ENCODE peak calls at places on chromosomes 5 and 9, in eight cellular contexts. One of them, this sample, is unnamed.

GRCh38 chr9:6354072-6354686 is 26.0 kb downstream of the TPD52L3 start:
- DNase-seq in uterus: no peak
- DNase-seq in esophagus squamous epithelium: no peak
- DNase-seq in HCT116: peak
- DNase-seq in ovary: no peak
- DNase-seq in endothelial cell of umbilical vein: peak
- DNase-seq in heart left ventricle: no peak
- DNase-seq in thyroid gland: no peak
- DNase-seq in this sample: peak

GRCh38 chr5:113202904-113203716 is 226.5 kb downstream of the DCP2 start:
- DNase-seq in HCT116: peak
- DNase-seq in thyroid gland: peak
- DNase-seq in endothelial cell of umbilical vein: peak
- DNase-seq in uterus: no peak
- DNase-seq in heart left ventricle: peak
- DNase-seq in esophagus squamous epithelium: no peak
- DNase-seq in ovary: peak
- DNase-seq in this sample: no peak

GRCh38 chr5:83414601-83415000 is 56.9 kb upstream of the VCAN start:
- DNase-seq in esophagus squamous epithelium: no peak
- DNase-seq in ovary: no peak
- DNase-seq in thyroid gland: no peak
- DNase-seq in HCT116: no peak
- DNase-seq in heart left ventricle: no peak
- DNase-seq in endothelial cell of umbilical vein: no peak
- DNase-seq in uterus: no peak
- DNase-seq in this sample: no peak

GRCh38 chr9:122402403-122403268 is 31.8 kb downstream of the PTGS1 start:
- DNase-seq in uterus: no peak
- DNase-seq in HCT116: peak
- DNase-seq in thyroid gland: no peak
- DNase-seq in esophagus squamous epithelium: no peak
- DNase-seq in ovary: no peak
- DNase-seq in heart left ventricle: no peak
- DNase-seq in endothelial cell of umbilical vein: peak
- DNase-seq in this sample: peak

GRCh38 chr9:4119778-4120554 is 179.9 kb downstream of the GLIS3 start:
- DNase-seq in HCT116: no peak
- DNase-seq in ovary: no peak
- DNase-seq in uterus: no peak
- DNase-seq in heart left ventricle: no peak
- DNase-seq in endothelial cell of umbilical vein: no peak
- DNase-seq in esophagus squamous epithelium: no peak
- DNase-seq in thyroid gland: no peak
- DNase-seq in this sample: no peak

GRCh38 chr9:88974641-88975040 is 16.6 kb upstream of the S1PR3 start:
- DNase-seq in thyroid gland: no peak
- DNase-seq in esophagus squamous epithelium: no peak
- DNase-seq in heart left ventricle: no peak
- DNase-seq in ovary: no peak
- DNase-seq in uterus: no peak
- DNase-seq in endothelial cell of umbilical vein: no peak
- DNase-seq in HCT116: no peak
- DNase-seq in this sample: no peak

GRCh38 chr9:96048116-96048953 is 172.8 kb downstream of the ERCC6L2 start:
- DNase-seq in heart left ventricle: no peak
- DNase-seq in endothelial cell of umbilical vein: peak
- DNase-seq in thyroid gland: peak
- DNase-seq in ovary: no peak
- DNase-seq in uterus: no peak
- DNase-seq in HCT116: no peak
- DNase-seq in esophagus squamous epithelium: no peak
- DNase-seq in this sample: no peak

GRCh38 chr5:115586525-115587146 is 15.6 kb downstream of the TICAM2 start:
- DNase-seq in esophagus squamous epithelium: no peak
- DNase-seq in thyroid gland: no peak
- DNase-seq in endothelial cell of umbilical vein: peak
- DNase-seq in HCT116: no peak
- DNase-seq in uterus: no peak
- DNase-seq in ovary: no peak
- DNase-seq in heart left ventricle: no peak
- DNase-seq in this sample: no peak

GRCh38 chr5:111172504-111172903 is 51.7 kb upstream of the CAMK4 start:
- DNase-seq in thyroid gland: no peak
- DNase-seq in uterus: no peak
- DNase-seq in ovary: no peak
- DNase-seq in HCT116: no peak
- DNase-seq in heart left ventricle: no peak
- DNase-seq in esophagus squamous epithelium: no peak
- DNase-seq in endothelial cell of umbilical vein: no peak
- DNase-seq in this sample: no peak

GRCh38 chr5:34957857-34958690 is 28.7 kb downstream of the DNAJC21 start:
- DNase-seq in uterus: peak
- DNase-seq in esophagus squamous epithelium: no peak
- DNase-seq in heart left ventricle: no peak
- DNase-seq in thyroid gland: peak
- DNase-seq in HCT116: no peak
- DNase-seq in ovary: no peak
- DNase-seq in endothelial cell of umbilical vein: peak
- DNase-seq in this sample: peak

GRCh38 chr5:137481596-137481995 is 17.5 kb downstream of the SPOCK1 start:
- DNase-seq in heart left ventricle: no peak
- DNase-seq in uterus: no peak
- DNase-seq in HCT116: no peak
- DNase-seq in thyroid gland: peak
- DNase-seq in endothelial cell of umbilical vein: no peak
- DNase-seq in ovary: no peak
- DNase-seq in esophagus squamous epithelium: no peak
- DNase-seq in this sample: no peak

GRCh38 chr5:102823441-102823874 is 68.4 kb downstream of the PAM start:
- DNase-seq in uterus: no peak
- DNase-seq in HCT116: peak
- DNase-seq in ovary: no peak
- DNase-seq in heart left ventricle: no peak
- DNase-seq in thyroid gland: no peak
- DNase-seq in esophagus squamous epithelium: no peak
- DNase-seq in endothelial cell of umbilical vein: peak
- DNase-seq in this sample: no peak

GRCh38 chr5:139287890-139288635 is 5.5 kb upstream of the MATR3 start:
- DNase-seq in HCT116: no peak
- DNase-seq in esophagus squamous epithelium: no peak
- DNase-seq in thyroid gland: no peak
- DNase-seq in heart left ventricle: no peak
- DNase-seq in ovary: no peak
- DNase-seq in uterus: no peak
- DNase-seq in endothelial cell of umbilical vein: peak
- DNase-seq in this sample: no peak

GRCh38 chr5:139283252-139284166 is 10.0 kb upstream of the MATR3 start:
- DNase-seq in uterus: no peak
- DNase-seq in thyroid gland: no peak
- DNase-seq in esophagus squamous epithelium: no peak
- DNase-seq in endothelial cell of umbilical vein: no peak
- DNase-seq in ovary: no peak
- DNase-seq in heart left ventricle: no peak
- DNase-seq in HCT116: no peak
- DNase-seq in this sample: no peak

GRCh38 chr5:139282195-139282557 is 11.4 kb upstream of the MATR3 start:
- DNase-seq in HCT116: no peak
- DNase-seq in heart left ventricle: no peak
- DNase-seq in thyroid gland: no peak
- DNase-seq in uterus: no peak
- DNase-seq in ovary: no peak
- DNase-seq in endothelial cell of umbilical vein: no peak
- DNase-seq in esophagus squamous epithelium: no peak
- DNase-seq in this sample: no peak

GRCh38 chr5:139285651-139286392 is 7.7 kb upstream of the MATR3 start:
- DNase-seq in esophagus squamous epithelium: no peak
- DNase-seq in ovary: no peak
- DNase-seq in endothelial cell of umbilical vein: no peak
- DNase-seq in uterus: no peak
- DNase-seq in HCT116: no peak
- DNase-seq in thyroid gland: no peak
- DNase-seq in heart left ventricle: no peak
- DNase-seq in this sample: no peak

DNA sequence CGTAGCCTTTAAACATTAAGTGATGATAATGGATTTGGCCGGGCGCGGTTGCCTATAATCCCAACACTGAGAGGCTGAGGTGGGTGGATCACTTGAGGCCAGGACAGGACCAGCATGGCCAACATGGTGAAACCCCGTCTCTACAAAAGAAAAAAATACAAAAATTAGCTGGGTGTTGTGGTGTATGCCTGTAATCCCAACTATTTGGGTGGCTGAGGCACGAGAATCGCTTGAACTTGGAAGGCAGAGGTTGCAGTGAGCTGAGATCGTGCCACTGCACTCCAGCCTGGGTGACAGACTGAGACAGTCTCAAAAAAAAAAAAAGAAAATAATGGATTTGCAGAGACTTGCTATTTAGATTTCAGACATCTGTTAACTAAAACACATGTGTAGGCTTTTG is 9.2 kb upstream of the MATR3 start:
- DNase-seq in esophagus squamous epithelium: no peak
- DNase-seq in uterus: no peak
- DNase-seq in thyroid gland: no peak
- DNase-seq in endothelial cell of umbilical vein: no peak
- DNase-seq in HCT116: no peak
- DNase-seq in heart left ventricle: no peak
- DNase-seq in ovary: no peak
- DNase-seq in this sample: no peak
- TF ChIP-seq POLR2A in esophagus squamous epithelium: no peak
- TF ChIP-seq POLR2A in uterus: no peak
- TF ChIP-seq POLR2A in thyroid gland: no peak
- TF ChIP-seq POLR2A in endothelial cell of umbilical vein: peak
- TF ChIP-seq POLR2A in HCT116: no peak
- TF ChIP-seq POLR2A in heart left ventricle: no peak
- TF ChIP-seq POLR2A in ovary: no peak
- TF ChIP-seq POLR2A in this sample: no peak

GRCh38 chr5:147750065-147750464 is 32.5 kb downstream of the JAKMIP2 start:
- DNase-seq in heart left ventricle: no peak
- DNase-seq in endothelial cell of umbilical vein: no peak
- DNase-seq in ovary: no peak
- DNase-seq in HCT116: no peak
- DNase-seq in uterus: no peak
- DNase-seq in esophagus squamous epithelium: no peak
- DNase-seq in thyroid gland: no peak
- DNase-seq in this sample: no peak

GRCh38 chr5:147743686-147744332 is 38.7 kb downstream of the JAKMIP2 start:
- DNase-seq in HCT116: no peak
- DNase-seq in esophagus squamous epithelium: no peak
- DNase-seq in thyroid gland: peak
- DNase-seq in heart left ventricle: no peak
- DNase-seq in ovary: peak
- DNase-seq in uterus: peak
- DNase-seq in endothelial cell of umbilical vein: no peak
- DNase-seq in this sample: no peak

GRCh38 chr5:147743012-147743411 is 39.5 kb downstream of the JAKMIP2 start:
- DNase-seq in heart left ventricle: no peak
- DNase-seq in HCT116: no peak
- DNase-seq in uterus: no peak
- DNase-seq in ovary: no peak
- DNase-seq in endothelial cell of umbilical vein: no peak
- DNase-seq in thyroid gland: no peak
- DNase-seq in esophagus squamous epithelium: no peak
- DNase-seq in this sample: no peak

GRCh38 chr5:147748590-147748989 is 33.9 kb downstream of the JAKMIP2 start:
- DNase-seq in uterus: no peak
- DNase-seq in esophagus squamous epithelium: no peak
- DNase-seq in heart left ventricle: no peak
- DNase-seq in ovary: no peak
- DNase-seq in HCT116: no peak
- DNase-seq in thyroid gland: no peak
- DNase-seq in endothelial cell of umbilical vein: no peak
- DNase-seq in this sample: no peak

DNA sequence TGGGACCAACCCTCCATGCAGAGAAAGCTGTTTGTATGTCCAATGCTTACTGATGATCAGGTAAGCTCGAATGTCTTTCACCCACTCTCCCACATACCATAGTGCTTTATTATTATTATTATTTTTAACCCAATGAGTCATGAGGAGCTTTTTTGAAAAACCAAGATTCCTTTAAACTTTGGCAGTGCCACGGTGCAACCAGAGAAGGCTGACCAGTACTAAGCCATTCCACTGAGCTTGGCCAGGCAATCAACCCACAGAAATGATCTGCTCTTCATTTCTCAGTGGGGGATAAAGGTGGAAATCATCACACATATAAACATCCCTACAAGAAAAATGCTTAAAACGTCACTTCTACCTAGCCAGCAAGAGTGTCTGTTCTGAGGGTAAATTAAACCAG is 35.5 kb downstream of the JAKMIP2 start:
- DNase-seq in heart left ventricle: no peak
- DNase-seq in esophagus squamous epithelium: no peak
- DNase-seq in HCT116: no peak
- DNase-seq in ovary: no peak
- DNase-seq in thyroid gland: no peak
- DNase-seq in uterus: no peak
- DNase-seq in endothelial cell of umbilical vein: no peak
- DNase-seq in this sample: no peak
- TF ChIP-seq POLR2A in heart left ventricle: no peak
- TF ChIP-seq POLR2A in esophagus squamous epithelium: no peak
- TF ChIP-seq POLR2A in HCT116: no peak
- TF ChIP-seq POLR2A in ovary: no peak
- TF ChIP-seq POLR2A in thyroid gland: no peak
- TF ChIP-seq POLR2A in uterus: no peak
- TF ChIP-seq POLR2A in endothelial cell of umbilical vein: no peak
- TF ChIP-seq POLR2A in this sample: no peak

DNA sequence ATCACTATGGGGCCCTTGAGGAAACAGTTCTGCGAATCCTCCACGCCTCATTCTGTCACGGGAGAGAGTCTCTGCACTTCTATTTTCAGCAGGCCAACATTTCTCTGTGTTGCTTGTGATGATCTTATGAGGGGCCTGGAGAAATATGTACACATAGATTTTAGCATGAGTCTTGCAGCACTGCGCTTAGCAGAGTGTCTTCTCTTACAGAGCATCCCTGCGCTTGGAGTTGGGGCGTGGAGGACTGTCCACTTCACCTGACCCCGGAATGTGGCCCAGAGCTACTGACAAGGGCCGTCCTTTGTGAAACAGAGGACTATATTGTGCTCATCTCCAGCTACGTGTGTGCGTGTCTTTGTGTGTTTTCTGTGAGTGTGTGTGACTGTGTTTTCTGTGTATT is 428.2 kb upstream of the IRX4 start:
- DNase-seq in heart left ventricle: no peak
- DNase-seq in endothelial cell of umbilical vein: no peak
- DNase-seq in HCT116: no peak
- DNase-seq in uterus: no peak
- DNase-seq in esophagus squamous epithelium: no peak
- DNase-seq in thyroid gland: no peak
- DNase-seq in ovary: no peak
- DNase-seq in this sample: no peak
- TF ChIP-seq POLR2A in heart left ventricle: no peak
- TF ChIP-seq POLR2A in endothelial cell of umbilical vein: no peak
- TF ChIP-seq POLR2A in HCT116: no peak
- TF ChIP-seq POLR2A in uterus: no peak
- TF ChIP-seq POLR2A in esophagus squamous epithelium: no peak
- TF ChIP-seq POLR2A in thyroid gland: no peak
- TF ChIP-seq POLR2A in ovary: no peak
- TF ChIP-seq POLR2A in this sample: no peak

DNA sequence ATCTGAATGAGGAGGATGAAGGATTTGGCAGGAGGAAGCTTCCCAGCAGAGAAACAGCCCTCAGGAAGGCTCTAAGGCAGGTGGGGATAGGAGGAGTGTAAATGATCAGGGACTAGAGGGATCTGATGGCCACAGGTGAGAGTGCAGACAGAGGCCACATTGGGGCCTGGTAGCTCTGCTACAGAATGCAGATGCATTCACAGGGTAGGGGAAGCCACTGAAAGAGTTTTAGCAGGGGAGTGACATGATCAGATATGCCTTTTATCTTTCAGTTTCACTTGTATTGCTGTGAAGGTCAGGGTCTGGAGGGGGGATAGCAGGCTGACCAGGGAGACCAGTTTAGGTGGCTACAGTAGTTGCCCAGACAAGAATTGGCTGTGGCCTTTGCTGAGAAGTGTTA is 3.0 kb downstream of the TXNDC15 start:
- DNase-seq in thyroid gland: no peak
- DNase-seq in ovary: no peak
- DNase-seq in HCT116: no peak
- DNase-seq in uterus: no peak
- DNase-seq in heart left ventricle: no peak
- DNase-seq in esophagus squamous epithelium: no peak
- DNase-seq in endothelial cell of umbilical vein: no peak
- DNase-seq in this sample: no peak
- TF ChIP-seq POLR2A in thyroid gland: no peak
- TF ChIP-seq POLR2A in ovary: no peak
- TF ChIP-seq POLR2A in HCT116: no peak
- TF ChIP-seq POLR2A in uterus: no peak
- TF ChIP-seq POLR2A in heart left ventricle: no peak
- TF ChIP-seq POLR2A in esophagus squamous epithelium: no peak
- TF ChIP-seq POLR2A in endothelial cell of umbilical vein: no peak
- TF ChIP-seq POLR2A in this sample: no peak

This sample was measured in H54.